ENCODE peak calls at places on chromosomes 7 and 10, in ten cellular contexts. Y, B, A, F, R, H, K, E, G and M are unnamed samples.
A peak's percentile ranks its signal among the peaks of the same experiment; 100 is the strongest.

GRCh38 chr7:152520861-152521302 is 85.1 kb upstream of the KMT2C start:
- DNase-seq in Y (no peak), B (no peak), A (no peak), F (no peak), R (no peak), H (no peak), K (no peak), E (no peak), G (no peak), M (no peak)

GRCh38 chr10:28036587-28036986 is 37.7 kb upstream of the ODAD2 start:
- DNase-seq in Y (no peak), B (no peak), A (no peak), F (no peak), R (no peak), H (no peak), K (no peak), E (no peak), G (no peak), M (no peak)

GRCh38 chr10:96587255-96588059 is 645 bp upstream of the TM9SF3 start:
- DNase-seq in Y (peak; percentile 53), B (peak; percentile 80), A (peak; percentile 39), F (no peak), R (peak; percentile 31), H (peak; percentile 70), K (no peak), E (no peak), G (no peak), M (no peak)

GRCh38 chr10:80137926-80138325 is 5.4 kb downstream of the PLAC9 start:
- DNase-seq in Y (no peak), B (no peak), A (no peak), F (no peak), R (no peak), H (no peak), K (no peak), E (no peak), G (no peak), M (no peak)

GRCh38 chr10:15387021-15387420 is 15.9 kb upstream of the FAM171A1 start:
- DNase-seq in Y (no peak), B (no peak), A (no peak), F (no peak), R (peak; percentile 56), H (no peak), K (no peak), E (no peak), G (no peak), M (no peak)

GRCh38 chr10:79608505-79609375 is 2.0 kb upstream of the SFTPA1 start:
- DNase-seq in Y (no peak), B (no peak), A (peak; percentile 79), F (peak; percentile 54), R (no peak), H (peak; percentile 26), K (peak; percentile 56), E (peak; percentile 74), G (peak; percentile 37), M (peak; percentile 20)

GRCh38 chr10:85266808-85267207 is 938.4 kb downstream of the CCSER2 start:
- DNase-seq in Y (no peak), B (no peak), A (no peak), F (no peak), R (no peak), H (no peak), K (no peak), E (no peak), G (no peak), M (no peak)

GRCh38 chr10:97307441-97307840 is 11.6 kb upstream of the FRAT1 start:
- DNase-seq in Y (no peak), B (no peak), A (no peak), F (no peak), R (no peak), H (no peak), K (no peak), E (no peak), G (no peak), M (no peak)

GRCh38 chr10:97714401-97715258 is 1.1 kb downstream of the MARVELD1 start:
- DNase-seq in Y (no peak), B (peak; percentile 88), A (no peak), F (peak; percentile 85), R (no peak), H (peak; percentile 72), K (peak; percentile 42), E (peak; percentile 76), G (peak; percentile 25), M (peak; percentile 56)

GRCh38 chr10:51215956-51216834 is 141.9 kb downstream of the PRKG1 start:
- DNase-seq in Y (no peak), B (no peak), A (no peak), F (no peak), R (no peak), H (no peak), K (no peak), E (no peak), G (no peak), M (no peak)